ENCODE peak calls at places on chromosomes 16 and 17, in four cellular contexts. R is HepG2, U is HCT116, H is GM12878. M is an unnamed sample.

GRCh38 chr16:10521681-10522274 is 58.6 kb downstream of the EMP2 start:
- DNase-seq in R (peak), U (peak), H (no peak), M (peak)

GRCh38 chr17:13503526-13503925 is 98.2 kb downstream of the HS3ST3A1 start:
- DNase-seq in R (no peak), U (no peak), H (no peak), M (no peak)

GRCh38 chr17:66602659-66603363 is 232.1 kb upstream of the CACNG5 start:
- DNase-seq in R (no peak), U (no peak), H (no peak), M (no peak)

GRCh38 chr16:85134076-85134793 is 22.0 kb upstream of the CIBAR2 start:
- DNase-seq in R (no peak), U (no peak), H (no peak), M (no peak)

GRCh38 chr16:19607610-19608280 is 52.2 kb downstream of the VPS35L start:
- DNase-seq in R (no peak), U (no peak), H (no peak), M (no peak)

GRCh38 chr16:82011199-82011641 is at the start of gene SDR42E1:
- DNase-seq in R (no peak), U (peak), H (peak), M (no peak)

GRCh38 chr17:16486373-16487250 is 5.4 kb downstream of the LRRC75A start:
- DNase-seq in R (no peak), U (no peak), H (no peak), M (peak)

GRCh38 chr17:79955961-79956735 is 79.5 kb downstream of the TBC1D16 start:
- DNase-seq in R (no peak), U (no peak), H (no peak), M (no peak)

GRCh38 chr17:4679652-4680051 is 24.3 kb downstream of the PELP1 start:
- DNase-seq in R (no peak), U (peak), H (no peak), M (no peak)

GRCh38 chr16:85178006-85178591 is 65.8 kb upstream of the CIBAR2 start:
- DNase-seq in R (no peak), U (no peak), H (no peak), M (no peak)

GRCh38 chr17:15655162-15655561 is 28.9 kb downstream of the TRIM16 start:
- DNase-seq in R (no peak), U (no peak), H (no peak), M (peak)

GRCh38 chr16:4944333-4945281 is 7.7 kb upstream of the PPL start:
- DNase-seq in R (peak), U (peak), H (no peak), M (no peak)

GRCh38 chr17:50087246-50087911 is 7.8 kb upstream of the PDK2 start:
- DNase-seq in R (peak), U (peak), H (no peak), M (peak)

GRCh38 chr16:88035292-88035691 is 84.1 kb downstream of the BANP start:
- DNase-seq in R (no peak), U (no peak), H (no peak), M (no peak)

GRCh38 chr17:73729101-73729500 is 84.9 kb upstream of the SDK2 start:
- DNase-seq in R (no peak), U (no peak), H (no peak), M (no peak)

GRCh38 chr16:72501739-72502653 is 330.0 kb upstream of the PMFBP1 start:
- DNase-seq in R (peak), U (peak), H (peak), M (peak)

GRCh38 chr16:89388536-89388935 is 101.8 kb downstream of the ANKRD11 start:
- DNase-seq in R (no peak), U (no peak), H (no peak), M (no peak)

GRCh38 chr16:89385712-89386111 is 104.6 kb downstream of the ANKRD11 start:
- DNase-seq in R (no peak), U (no peak), H (no peak), M (no peak)

GRCh38 chr16:89384282-89384681 is 106.1 kb downstream of the ANKRD11 start:
- DNase-seq in R (no peak), U (no peak), H (no peak), M (no peak)

GRCh38 chr16:89386786-89387185 is 103.6 kb downstream of the ANKRD11 start:
- DNase-seq in R (no peak), U (no peak), H (no peak), M (no peak)

GRCh38 chr16:89386337-89386736 is 104.0 kb downstream of the ANKRD11 start:
- DNase-seq in R (no peak), U (no peak), H (no peak), M (no peak)
- TF ChIP-seq JUND in R (no peak), U (no peak), H (no peak), M (no peak)

DNA sequence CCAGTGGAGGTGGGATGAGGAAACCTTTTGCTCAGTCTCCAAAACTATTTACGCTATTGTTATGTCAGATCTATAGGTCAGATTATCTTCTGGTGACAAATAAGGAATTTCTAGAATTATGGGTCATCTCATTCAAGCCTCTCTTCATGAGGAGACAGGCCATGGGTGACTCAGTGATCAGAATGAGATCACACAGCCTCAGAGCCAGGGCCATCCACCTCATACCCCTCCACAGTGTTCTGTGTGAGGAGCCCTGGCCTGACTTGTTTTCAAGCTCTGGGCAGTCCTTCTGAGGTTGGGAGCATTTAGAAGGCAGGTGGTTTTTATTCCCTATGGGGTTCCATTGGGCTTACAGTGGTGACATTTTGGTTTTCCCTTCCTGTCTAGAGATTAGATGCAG is 26.5 kb downstream of the YPEL2 start:
- DNase-seq in R (no peak), U (no peak), H (no peak), M (no peak)
- TF ChIP-seq JUND in R (no peak), U (no peak), H (no peak), M (no peak)

DNA sequence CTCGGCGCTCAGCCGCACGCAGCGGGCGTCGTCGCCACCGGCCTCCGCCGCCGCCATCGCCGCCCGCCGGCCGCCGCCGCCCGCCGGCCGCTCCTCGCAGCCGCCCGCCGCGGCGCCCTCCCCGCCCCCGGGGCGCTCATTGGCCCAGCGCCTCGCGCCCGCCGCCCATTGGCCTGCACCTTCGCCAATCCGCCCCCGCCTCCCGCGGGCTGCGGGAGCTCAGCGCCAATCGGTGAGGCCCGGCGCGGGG is at the start of gene PGP:
- DNase-seq in R (no peak), U (no peak), H (no peak), M (no peak)
- TF ChIP-seq JUND in R (no peak), U (no peak), H (no peak), M (no peak)

GRCh38 chr16:30782486-30783279 is 4.3 kb downstream of the ZNF629 start:
- DNase-seq in R (no peak), U (no peak), H (no peak), M (no peak)

GRCh38 chr16:30780021-30780420 is 7.0 kb downstream of the ZNF629 start:
- DNase-seq in R (no peak), U (no peak), H (no peak), M (no peak)

GRCh38 chr16:30778549-30779244 is 8.3 kb downstream of the ZNF629 start:
- DNase-seq in R (no peak), U (no peak), H (no peak), M (no peak)

GRCh38 chr16:30779596-30779995 is 7.4 kb downstream of the ZNF629 start:
- DNase-seq in R (no peak), U (no peak), H (no peak), M (no peak)

DNA sequence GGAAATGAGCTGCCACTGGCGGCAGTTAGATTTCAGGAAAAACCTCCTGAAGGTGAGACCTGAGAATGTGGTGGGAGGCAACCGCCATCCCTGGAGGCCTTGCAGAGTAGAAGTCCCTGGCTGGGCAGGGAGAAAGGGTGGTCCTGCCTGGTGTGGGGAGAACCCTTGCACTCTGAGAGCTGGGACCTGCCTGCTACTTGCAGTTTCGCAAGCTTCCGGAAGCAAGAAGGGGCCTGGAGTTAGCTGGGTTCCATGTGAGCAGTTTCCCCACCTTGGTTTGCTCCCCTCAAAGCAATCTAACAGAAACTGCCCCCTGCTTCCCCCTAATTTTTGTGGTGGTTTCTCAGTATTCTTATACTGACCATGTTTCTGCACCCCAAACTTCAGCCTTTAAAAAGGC is 6.5 kb downstream of the ZNF629 start:
- DNase-seq in R (no peak), U (no peak), H (no peak), M (no peak)
- TF ChIP-seq JUND in R (no peak), U (no peak), H (no peak), M (no peak)

GRCh38 chr16:48350716-48351115 is 34.5 kb downstream of the SIAH1 start:
- DNase-seq in R (no peak), U (no peak), H (no peak), M (peak)
- TF ChIP-seq JUND in R (no peak), U (no peak), H (no peak), M (no peak)

GRCh38 chr16:22948603-22949368 is 134.8 kb downstream of the HS3ST2 start:
- DNase-seq in R (peak), U (peak), H (peak), M (peak)

GRCh38 chr16:22942812-22943211 is 128.8 kb downstream of the HS3ST2 start:
- DNase-seq in R (no peak), U (no peak), H (no peak), M (no peak)

GRCh38 chr16:22945361-22945760 is 131.4 kb downstream of the HS3ST2 start:
- DNase-seq in R (no peak), U (no peak), H (no peak), M (no peak)

GRCh38 chr16:22946433-22946832 is 132.5 kb downstream of the HS3ST2 start:
- DNase-seq in R (no peak), U (no peak), H (no peak), M (no peak)

DNA sequence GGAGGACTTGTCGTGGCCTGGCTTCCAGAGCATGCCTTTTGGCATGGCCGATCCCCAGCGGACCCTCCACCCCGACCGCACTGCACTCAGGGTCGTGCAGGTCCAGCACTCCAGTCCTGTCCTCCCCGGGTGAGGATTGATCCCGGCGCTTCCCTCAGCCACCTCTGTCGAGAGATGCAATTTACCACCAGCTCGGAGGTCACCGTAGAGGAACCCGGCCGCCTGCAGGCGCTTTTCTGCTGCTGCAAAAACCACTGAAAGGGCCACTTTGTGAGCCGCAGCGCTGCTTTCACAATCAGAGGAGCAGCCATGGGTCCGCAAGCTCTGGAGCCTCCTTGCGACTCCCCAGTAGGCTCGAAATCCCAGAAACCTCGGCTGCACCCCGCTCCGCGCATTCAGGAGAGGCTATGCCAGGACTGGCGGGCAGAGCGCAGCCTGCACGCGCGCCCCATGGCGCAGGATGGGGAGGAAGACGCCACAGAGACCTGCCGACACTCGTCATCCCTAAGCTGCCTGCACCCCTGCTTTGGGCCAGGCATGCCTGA is 134.2 kb downstream of the HS3ST2 start:
- DNase-seq in R (no peak), U (no peak), H (no peak), M (no peak)
- TF ChIP-seq JUND in R (no peak), U (no peak), H (no peak), M (no peak)

M was measured in T47D.